ENCODE peak calls at places on chromosomes 6 and 20, in eight cellular contexts. C is psoas muscle, W is heart left ventricle, S is adrenal gland, Z is ovary, E is dorsolateral prefrontal cortex, K is H9, J is esophagus squamous epithelium. X is an unnamed sample. For H3K27me3, the result is how much of the 10 kb centered on the place peaks cover.

GRCh38 chr6:33249732-33250625 is 21.7 kb downstream of the VPS52 start:
- DNase-seq in C (no peak), W (peak), S (peak), Z (no peak), E (no peak), K (no peak), J (no peak), X (peak)

GRCh38 chr20:21862224-21862927 is 156.9 kb downstream of the PAX1 start:
- DNase-seq in C (no peak), W (no peak), S (no peak), Z (no peak), E (no peak), K (peak), J (no peak), X (no peak)

GRCh38 chr6:125611573-125612399 is 137.6 kb upstream of the HEY2 start:
- DNase-seq in C (no peak), W (peak), S (no peak), Z (no peak), E (no peak), K (no peak), J (no peak), X (no peak)

GRCh38 chr20:5065489-5066383 is 54.0 kb downstream of the PCNA start:
- DNase-seq in C (peak), W (peak), S (peak), Z (peak), E (peak), K (no peak), J (peak), X (peak)

GRCh38 chr20:1934578-1935573 is 39.7 kb downstream of the SIRPA start:
- DNase-seq in C (peak), W (peak), S (peak), Z (peak), E (no peak), K (no peak), J (no peak), X (peak)

GRCh38 chr6:2916354-2916925 is 13.3 kb upstream of the SERPINB9 start:
- DNase-seq in C (no peak), W (no peak), S (no peak), Z (no peak), E (peak), K (no peak), J (no peak), X (peak)

GRCh38 chr6:39347906-39348585 is 25.5 kb upstream of the KCNK16 start:
- DNase-seq in C (peak), W (peak), S (peak), Z (peak), E (peak), K (peak), J (no peak), X (peak)

GRCh38 chr6:85421963-85422362 is 27.9 kb upstream of the NT5E start:
- DNase-seq in C (no peak), W (no peak), S (no peak), Z (no peak), E (no peak), K (no peak), J (no peak), X (no peak)

GRCh38 chr6:115544765-115545409 is 515.8 kb downstream of the FRK start:
- DNase-seq in C (no peak), W (peak), S (no peak), Z (no peak), E (no peak), K (no peak), J (no peak), X (no peak)

GRCh38 chr20:30599990-30600389 is 657.5 kb upstream of the DEFB115 start:
- DNase-seq in C (no peak), W (no peak), S (no peak), Z (no peak), E (no peak), K (no peak), J (no peak), X (no peak)

GRCh38 chr6:7201732-7202541 is 94.2 kb downstream of the RREB1 start:
- DNase-seq in C (peak), W (peak), S (peak), Z (no peak), E (peak), K (no peak), J (no peak), X (peak)

GRCh38 chr6:50543666-50544065 is 169.7 kb upstream of the TFAP2D start:
- DNase-seq in C (no peak), W (no peak), S (no peak), Z (no peak), E (no peak), K (no peak), J (no peak), X (no peak)

GRCh38 chr6:32166411-32167061 is 2.1 kb downstream of the EGFL8 start:
- DNase-seq in C (no peak), W (no peak), S (no peak), Z (peak), E (no peak), K (peak), J (no peak), X (no peak)

GRCh38 chr6:136095961-136096360 is 154.2 kb downstream of the MTFR2 start:
- DNase-seq in C (peak), W (peak), S (peak), Z (peak), E (no peak), K (no peak), J (no peak), X (peak)

GRCh38 chr20:2747676-2748235 is 52.7 kb downstream of the CPXM1 start:
- DNase-seq in C (no peak), W (no peak), S (peak), Z (peak), E (no peak), K (no peak), J (no peak), X (no peak)

GRCh38 chr20:46746972-46747371 is 37.5 kb downstream of the SLC2A10 start:
- DNase-seq in C (no peak), W (no peak), S (no peak), Z (no peak), E (no peak), K (no peak), J (no peak), X (no peak)

GRCh38 chr6:124682751-124683150 is 279.5 kb upstream of the RNF217 start:
- DNase-seq in C (no peak), W (no peak), S (no peak), Z (no peak), E (peak), K (no peak), J (no peak), X (no peak)

GRCh38 chr6:35354361-35355135 is 12.2 kb downstream of the PPARD start:
- DNase-seq in C (no peak), W (no peak), S (peak), Z (no peak), E (no peak), K (no peak), J (no peak), X (no peak)

GRCh38 chr20:32663704-32664351 is 9.9 kb downstream of the C20orf203 start:
- DNase-seq in C (no peak), W (no peak), S (no peak), Z (no peak), E (no peak), K (no peak), J (no peak), X (no peak)

GRCh38 chr6:142489722-142490610 is 188.2 kb downstream of the ADGRG6 start:
- DNase-seq in C (no peak), W (no peak), S (no peak), Z (no peak), E (no peak), K (no peak), J (no peak), X (no peak)

GRCh38 chr6:116461563-116462507 is 660 bp downstream of the CALHM6 start:
- DNase-seq in C (peak), W (peak), S (peak), Z (peak), E (peak), K (peak), J (no peak), X (peak)

GRCh38 chr20:59004493-59004762 is 2.6 kb downstream of the CTSZ start:
- DNase-seq in C (peak), W (peak), S (peak), Z (no peak), E (no peak), K (no peak), J (no peak), X (no peak)

GRCh38 chr6:124535746-124536145 is 426.5 kb upstream of the RNF217 start:
- DNase-seq in C (no peak), W (no peak), S (no peak), Z (no peak), E (no peak), K (no peak), J (no peak), X (no peak)

GRCh38 chr6:161727063-161727462 is 453.2 kb upstream of the AGPAT4 start:
- DNase-seq in C (no peak), W (no peak), S (no peak), Z (no peak), E (no peak), K (peak), J (no peak), X (no peak)

GRCh38 chr6:22401206-22401605 is 104.4 kb upstream of the PRL start:
- DNase-seq in C (no peak), W (no peak), S (no peak), Z (no peak), E (no peak), K (no peak), J (no peak), X (no peak)

GRCh38 chr6:151239603-151240035 is at the start of gene AKAP12:
- DNase-seq in C (peak), W (peak), S (peak), Z (peak), E (peak), K (peak), J (no peak), X (no peak)

GRCh38 chr20:54047741-54048140 is 22.7 kb downstream of the BCAS1 start:
- DNase-seq in C (no peak), W (no peak), S (no peak), Z (no peak), E (no peak), K (no peak), J (no peak), X (no peak)

GRCh38 chr6:117907600-117908245 is 659 bp downstream of the SLC35F1 start:
- DNase-seq in C (peak), W (no peak), S (no peak), Z (no peak), E (peak), K (peak), J (no peak), X (no peak)

GRCh38 chr6:95286874-95287273 is 290.5 kb upstream of the MANEA start:
- DNase-seq in C (no peak), W (no peak), S (no peak), Z (no peak), E (no peak), K (no peak), J (no peak), X (no peak)

GRCh38 chr6:142118926-142119325 is 13.8 kb upstream of the GJE1 start:
- DNase-seq in C (no peak), W (no peak), S (no peak), Z (no peak), E (no peak), K (no peak), J (no peak), X (no peak)

GRCh38 chr20:6848041-6848440 is 80.6 kb downstream of the BMP2 start:
- DNase-seq in C (no peak), W (no peak), S (no peak), Z (no peak), E (no peak), K (no peak), J (no peak), X (no peak)

GRCh38 chr20:57724610-57725405 is 15.0 kb upstream of the PMEPA1 start:
- DNase-seq in C (peak), W (no peak), S (no peak), Z (no peak), E (no peak), K (no peak), J (no peak), X (no peak)

DNA sequence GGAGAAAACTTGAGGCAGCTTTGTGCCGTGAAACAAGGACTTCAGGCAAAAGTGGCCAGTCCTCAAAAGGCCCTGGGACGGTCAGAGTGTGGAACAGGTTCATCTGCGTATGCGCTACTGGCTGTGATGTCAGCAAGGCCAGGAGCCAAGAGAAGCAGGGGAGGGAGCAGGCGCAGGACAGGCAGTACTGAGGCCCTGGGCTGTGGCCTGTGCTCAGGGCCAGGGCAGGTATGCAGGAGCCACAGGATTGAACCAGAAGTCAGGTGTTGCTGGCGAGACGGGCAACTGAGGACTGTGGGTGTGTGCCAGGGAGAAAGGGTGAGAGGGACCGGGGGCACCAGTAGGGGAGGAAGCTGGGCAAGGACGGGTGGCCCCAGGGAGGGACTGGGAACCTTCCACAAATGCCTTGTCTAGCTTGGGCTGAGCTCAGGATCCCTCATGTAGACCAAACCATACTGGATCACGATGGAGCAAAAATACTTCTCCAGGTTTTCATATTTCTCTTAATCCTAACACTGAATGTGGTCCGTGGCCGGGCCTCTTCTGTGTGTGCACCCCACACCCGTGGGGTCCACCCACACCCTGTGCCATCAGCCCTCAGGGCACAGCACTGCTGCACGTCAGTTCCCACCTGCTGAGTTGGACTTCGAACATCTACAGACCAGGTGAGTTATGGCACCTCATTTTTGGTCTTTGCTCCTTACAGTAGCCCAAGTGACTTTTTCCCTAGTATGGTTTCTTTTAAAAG is 46.9 kb downstream of the GINS1 start:
- DNase-seq in C (no peak), W (no peak), S (peak), Z (no peak), E (no peak), K (no peak), J (no peak), X (no peak)
- H3K27ac ChIP-seq in C (no peak), W (no peak), S (no peak), Z (no peak), E (no peak), K (no peak), J (no peak), X (no peak)

DNA sequence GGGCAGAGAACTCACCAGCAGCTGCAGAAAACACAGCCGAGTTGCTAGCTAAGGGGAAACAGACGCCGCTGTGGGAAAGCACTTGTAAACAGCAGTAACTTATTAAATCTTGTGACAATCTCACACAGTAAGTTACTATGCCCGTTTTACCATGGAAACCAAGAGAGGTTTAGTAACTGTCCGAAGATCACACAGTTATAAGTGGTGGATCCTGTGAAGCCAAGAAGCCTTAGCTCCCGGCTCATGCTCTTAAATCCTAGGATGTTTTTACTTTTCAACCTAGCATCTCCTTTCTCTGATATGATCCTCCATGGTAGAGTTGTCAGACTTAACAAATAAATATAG is 1.5 kb upstream of the SULF2 start:
- DNase-seq in C (no peak), W (no peak), S (no peak), Z (no peak), E (no peak), K (no peak), J (no peak), X (no peak)
- TF ChIP-seq CTCF in C (no peak), W (no peak), S (no peak), Z (no peak), E (no peak), K (no peak), J (no peak), X (no peak)

DNA sequence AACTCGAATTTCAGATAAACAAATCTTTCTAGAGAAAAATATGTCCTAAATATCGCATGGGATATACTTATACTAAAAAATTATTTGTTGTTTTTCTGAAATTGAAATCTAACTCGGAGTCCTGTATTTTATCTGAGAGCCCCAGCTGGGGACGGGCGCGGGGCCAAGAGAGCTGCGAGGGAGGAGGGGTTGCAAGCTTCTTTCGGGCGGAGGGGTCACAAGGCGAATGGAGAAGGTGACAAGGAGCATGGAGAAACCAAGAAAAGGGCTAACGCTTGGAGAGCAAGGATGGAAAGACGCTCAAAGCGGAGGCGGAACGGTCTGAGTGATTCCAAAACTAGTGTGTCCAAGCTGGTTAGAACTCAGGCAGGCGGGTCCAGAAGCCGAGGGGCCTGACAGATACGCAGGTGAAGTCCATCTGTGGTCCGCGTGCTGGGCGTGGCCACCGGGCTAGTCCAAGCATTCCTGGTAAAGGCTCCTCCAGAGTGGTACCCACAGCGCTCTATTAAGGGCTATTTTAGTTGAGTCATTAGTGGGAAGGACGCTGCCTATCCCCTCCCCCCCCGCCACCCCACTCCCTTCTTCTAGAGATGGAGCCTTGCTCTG is 41.5 kb upstream of the ZNFX1 start:
- DNase-seq in C (no peak), W (peak), S (no peak), Z (no peak), E (no peak), K (no peak), J (no peak), X (no peak)
- H3K27me3 ChIP-seq in C (half or more), W (under half), S (under half), Z (under half), E (under half), K (under half), J (under half), X (under half)

DNA sequence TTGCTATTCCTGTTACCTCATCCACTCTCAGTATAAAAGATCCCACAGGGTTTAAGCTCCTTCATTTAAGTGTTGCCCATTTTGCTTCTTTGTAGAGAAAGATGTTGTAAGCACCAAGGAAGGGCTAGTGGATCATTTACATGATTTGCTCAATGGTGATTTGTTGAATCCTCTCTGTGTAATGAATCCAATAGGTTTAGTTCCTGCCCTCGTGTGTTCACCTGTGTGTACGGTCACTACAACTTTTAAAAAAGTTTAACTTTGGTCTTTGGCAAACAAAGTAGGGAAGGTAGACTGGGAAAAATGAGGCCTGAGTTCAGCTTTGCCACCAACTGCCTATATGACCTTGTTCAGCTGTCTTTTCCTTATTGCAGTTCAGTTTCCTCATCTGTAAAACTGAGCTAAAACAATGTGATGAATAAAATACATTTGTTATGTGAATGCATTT is 51.5 kb downstream of the DHX35 start:
- DNase-seq in C (no peak), W (no peak), S (no peak), Z (no peak), E (no peak), K (no peak), J (no peak), X (no peak)
- H3K27ac ChIP-seq in C (no peak), W (no peak), S (no peak), Z (no peak), E (no peak), K (no peak), J (no peak), X (no peak)

GRCh38 chr6:79034865-79035264 is 43.2 kb downstream of the PHIP start:
- DNase-seq in C (no peak), W (no peak), S (no peak), Z (no peak), E (no peak), K (no peak), J (no peak), X (no peak)
- TF ChIP-seq CTCF in C (no peak), W (no peak), S (no peak), Z (no peak), E (no peak), K (no peak), J (no peak), X (no peak)

GRCh38 chr20:33917813-33918525 is 75.7 kb upstream of the RALY start:
- DNase-seq in C (no peak), W (no peak), S (no peak), Z (no peak), E (no peak), K (no peak), J (no peak), X (no peak)

GRCh38 chr20:33922224-33922623 is 71.5 kb upstream of the RALY start:
- DNase-seq in C (no peak), W (no peak), S (no peak), Z (no peak), E (no peak), K (no peak), J (no peak), X (no peak)

GRCh38 chr20:33915726-33916331 is 77.9 kb upstream of the RALY start:
- DNase-seq in C (peak), W (peak), S (peak), Z (peak), E (no peak), K (peak), J (no peak), X (no peak)

GRCh38 chr20:33919653-33920052 is 74.1 kb upstream of the RALY start:
- DNase-seq in C (no peak), W (no peak), S (no peak), Z (no peak), E (no peak), K (no peak), J (no peak), X (no peak)

GRCh38 chr20:33918662-33919061 is 75.0 kb upstream of the RALY start:
- DNase-seq in C (no peak), W (no peak), S (no peak), Z (no peak), E (no peak), K (no peak), J (no peak), X (no peak)
- H3K27me3 ChIP-seq in C (under half), W (under half), S (under half), Z (under half), E (under half), K (under half), J (under half), X (under half)

GRCh38 chr20:11979306-11980128 is 61.8 kb downstream of the BTBD3 start:
- DNase-seq in C (no peak), W (no peak), S (no peak), Z (no peak), E (no peak), K (no peak), J (no peak), X (no peak)
- H3K27ac ChIP-seq in C (no peak), W (no peak), S (no peak), Z (no peak), E (peak), K (no peak), J (no peak), X (no peak)

GRCh38 chr20:36105731-36106226 is 48.8 kb upstream of the EPB41L1 start:
- DNase-seq in C (no peak), W (no peak), S (no peak), Z (no peak), E (no peak), K (no peak), J (no peak), X (peak)
- TF ChIP-seq CTCF in C (no peak), W (no peak), S (no peak), Z (no peak), E (no peak), K (no peak), J (no peak), X (no peak)

GRCh38 chr20:63003546-63003945 is 3.2 kb downstream of the BHLHE23 start:
- DNase-seq in C (no peak), W (no peak), S (no peak), Z (no peak), E (no peak), K (no peak), J (no peak), X (no peak)
- H3K27me3 ChIP-seq in C (half or more), W (half or more), S (half or more), Z (under half), E (half or more), K (half or more), J (under half), X (under half)

X was measured in lung.